ENCODE peak calls at places on chromosomes 3 and 15, in seven cellular contexts. One of them, this sample, is unnamed.

GRCh38 chr15:57797145-57797544 is 90.6 kb downstream of the POLR2M start:
- DNase-seq in mesendoderm: no peak
- DNase-seq in H9: no peak
- DNase-seq in mesenchymal stem cell: no peak
- DNase-seq in IMR-90: no peak
- DNase-seq in H1: no peak
- DNase-seq in trophoblast cell: no peak
- DNase-seq in this sample: no peak

GRCh38 chr15:98689431-98689861 is 41.1 kb downstream of the IGF1R start:
- DNase-seq in mesendoderm: no peak
- DNase-seq in H9: no peak
- DNase-seq in mesenchymal stem cell: peak
- DNase-seq in IMR-90: peak
- DNase-seq in H1: no peak
- DNase-seq in trophoblast cell: peak
- DNase-seq in this sample: no peak

GRCh38 chr3:39473452-39474125 is 6.1 kb downstream of the MOBP start:
- DNase-seq in mesendoderm: peak
- DNase-seq in H9: peak
- DNase-seq in mesenchymal stem cell: no peak
- DNase-seq in IMR-90: no peak
- DNase-seq in H1: no peak
- DNase-seq in trophoblast cell: peak
- DNase-seq in this sample: no peak

GRCh38 chr3:124873241-124873640 is 13.9 kb downstream of the ITGB5 start:
- DNase-seq in mesendoderm: peak
- DNase-seq in H9: no peak
- DNase-seq in mesenchymal stem cell: no peak
- DNase-seq in IMR-90: no peak
- DNase-seq in H1: no peak
- DNase-seq in trophoblast cell: no peak
- DNase-seq in this sample: no peak

GRCh38 chr3:14921811-14922705 is 25.3 kb upstream of the NR2C2 start:
- DNase-seq in mesendoderm: no peak
- DNase-seq in H9: no peak
- DNase-seq in mesenchymal stem cell: no peak
- DNase-seq in IMR-90: peak
- DNase-seq in H1: no peak
- DNase-seq in trophoblast cell: no peak
- DNase-seq in this sample: no peak

GRCh38 chr15:90901799-90902655 is 1.1 kb upstream of the MAN2A2 start:
- DNase-seq in mesendoderm: peak
- DNase-seq in H9: peak
- DNase-seq in mesenchymal stem cell: peak
- DNase-seq in IMR-90: peak
- DNase-seq in H1: peak
- DNase-seq in trophoblast cell: peak
- DNase-seq in this sample: peak

GRCh38 chr15:58387130-58387529 is 44.7 kb upstream of the LIPC start:
- DNase-seq in mesendoderm: no peak
- DNase-seq in H9: no peak
- DNase-seq in mesenchymal stem cell: peak
- DNase-seq in IMR-90: peak
- DNase-seq in H1: no peak
- DNase-seq in trophoblast cell: no peak
- DNase-seq in this sample: no peak

GRCh38 chr3:27423463-27423862 is 54.3 kb upstream of the NEK10 start:
- DNase-seq in mesendoderm: peak
- DNase-seq in H9: no peak
- DNase-seq in mesenchymal stem cell: peak
- DNase-seq in IMR-90: peak
- DNase-seq in H1: no peak
- DNase-seq in trophoblast cell: no peak
- DNase-seq in this sample: no peak

GRCh38 chr3:129383292-129383860 is 45.1 kb downstream of the EFCAB12 start:
- DNase-seq in mesendoderm: peak
- DNase-seq in H9: peak
- DNase-seq in mesenchymal stem cell: peak
- DNase-seq in IMR-90: peak
- DNase-seq in H1: peak
- DNase-seq in trophoblast cell: peak
- DNase-seq in this sample: peak

GRCh38 chr3:74532446-74532845 is 82.0 kb downstream of the CNTN3 start:
- DNase-seq in mesendoderm: peak
- DNase-seq in H9: no peak
- DNase-seq in mesenchymal stem cell: no peak
- DNase-seq in IMR-90: peak
- DNase-seq in H1: no peak
- DNase-seq in trophoblast cell: no peak
- DNase-seq in this sample: no peak

GRCh38 chr15:80411788-80412288 is 7.7 kb downstream of the ARNT2 start:
- DNase-seq in mesendoderm: no peak
- DNase-seq in H9: no peak
- DNase-seq in mesenchymal stem cell: no peak
- DNase-seq in IMR-90: no peak
- DNase-seq in H1: no peak
- DNase-seq in trophoblast cell: no peak
- DNase-seq in this sample: no peak

GRCh38 chr3:56971261-56971660 is 89.2 kb upstream of the SPATA12 start:
- DNase-seq in mesendoderm: no peak
- DNase-seq in H9: peak
- DNase-seq in mesenchymal stem cell: no peak
- DNase-seq in IMR-90: no peak
- DNase-seq in H1: no peak
- DNase-seq in trophoblast cell: no peak
- DNase-seq in this sample: no peak

GRCh38 chr3:48215019-48215418 is 8.3 kb upstream of the CAMP start:
- DNase-seq in mesendoderm: no peak
- DNase-seq in H9: no peak
- DNase-seq in mesenchymal stem cell: no peak
- DNase-seq in IMR-90: no peak
- DNase-seq in H1: no peak
- DNase-seq in trophoblast cell: no peak
- DNase-seq in this sample: no peak

GRCh38 chr3:14672588-14672987 is 2.4 kb upstream of the C3orf20 start:
- DNase-seq in mesendoderm: no peak
- DNase-seq in H9: no peak
- DNase-seq in mesenchymal stem cell: no peak
- DNase-seq in IMR-90: no peak
- DNase-seq in H1: no peak
- DNase-seq in trophoblast cell: no peak
- DNase-seq in this sample: no peak

GRCh38 chr3:97896547-97896946 is 74.7 kb downstream of the CRYBG3 start:
- DNase-seq in mesendoderm: peak
- DNase-seq in H9: no peak
- DNase-seq in mesenchymal stem cell: no peak
- DNase-seq in IMR-90: no peak
- DNase-seq in H1: no peak
- DNase-seq in trophoblast cell: no peak
- DNase-seq in this sample: no peak

GRCh38 chr3:74606987-74607386 is 7.5 kb downstream of the CNTN3 start:
- DNase-seq in mesendoderm: no peak
- DNase-seq in H9: no peak
- DNase-seq in mesenchymal stem cell: no peak
- DNase-seq in IMR-90: no peak
- DNase-seq in H1: no peak
- DNase-seq in trophoblast cell: no peak
- DNase-seq in this sample: no peak

GRCh38 chr15:43776718-43777292 is at the start of gene ELL3:
- DNase-seq in mesendoderm: peak
- DNase-seq in H9: peak
- DNase-seq in mesenchymal stem cell: no peak
- DNase-seq in IMR-90: peak
- DNase-seq in H1: no peak
- DNase-seq in trophoblast cell: peak
- DNase-seq in this sample: peak

GRCh38 chr15:60614862-60615771 is 136.2 kb upstream of the ICE2 start:
- DNase-seq in mesendoderm: peak
- DNase-seq in H9: peak
- DNase-seq in mesenchymal stem cell: no peak
- DNase-seq in IMR-90: no peak
- DNase-seq in H1: no peak
- DNase-seq in trophoblast cell: no peak
- DNase-seq in this sample: no peak

GRCh38 chr3:1998739-1999138 is 99.9 kb upstream of the CNTN4 start:
- DNase-seq in mesendoderm: no peak
- DNase-seq in H9: no peak
- DNase-seq in mesenchymal stem cell: no peak
- DNase-seq in IMR-90: no peak
- DNase-seq in H1: no peak
- DNase-seq in trophoblast cell: no peak
- DNase-seq in this sample: no peak

GRCh38 chr3:176906046-176906905 is 291.0 kb downstream of the TBL1XR1 start:
- DNase-seq in mesendoderm: no peak
- DNase-seq in H9: no peak
- DNase-seq in mesenchymal stem cell: peak
- DNase-seq in IMR-90: peak
- DNase-seq in H1: no peak
- DNase-seq in trophoblast cell: peak
- DNase-seq in this sample: no peak

GRCh38 chr15:65259367-65259781 is 27.3 kb downstream of the PARP16 start:
- DNase-seq in mesendoderm: no peak
- DNase-seq in H9: no peak
- DNase-seq in mesenchymal stem cell: no peak
- DNase-seq in IMR-90: no peak
- DNase-seq in H1: no peak
- DNase-seq in trophoblast cell: no peak
- DNase-seq in this sample: no peak

GRCh38 chr3:67460841-67461240 is 193.6 kb downstream of the SUCLG2 start:
- DNase-seq in mesendoderm: no peak
- DNase-seq in H9: no peak
- DNase-seq in mesenchymal stem cell: no peak
- DNase-seq in IMR-90: peak
- DNase-seq in H1: no peak
- DNase-seq in trophoblast cell: no peak
- DNase-seq in this sample: no peak

GRCh38 chr3:33173103-33173502 is 45.5 kb downstream of the SUSD5 start:
- DNase-seq in mesendoderm: no peak
- DNase-seq in H9: no peak
- DNase-seq in mesenchymal stem cell: no peak
- DNase-seq in IMR-90: no peak
- DNase-seq in H1: no peak
- DNase-seq in trophoblast cell: no peak
- DNase-seq in this sample: no peak

GRCh38 chr15:55576911-55577310 is 11.2 kb downstream of the PYGO1 start:
- DNase-seq in mesendoderm: peak
- DNase-seq in H9: no peak
- DNase-seq in mesenchymal stem cell: no peak
- DNase-seq in IMR-90: no peak
- DNase-seq in H1: no peak
- DNase-seq in trophoblast cell: no peak
- DNase-seq in this sample: no peak

GRCh38 chr15:55574096-55574495 is 14.0 kb downstream of the PYGO1 start:
- DNase-seq in mesendoderm: no peak
- DNase-seq in H9: no peak
- DNase-seq in mesenchymal stem cell: no peak
- DNase-seq in IMR-90: no peak
- DNase-seq in H1: no peak
- DNase-seq in trophoblast cell: no peak
- DNase-seq in this sample: no peak

GRCh38 chr15:55573224-55573623 is 14.9 kb downstream of the PYGO1 start:
- DNase-seq in mesendoderm: no peak
- DNase-seq in H9: no peak
- DNase-seq in mesenchymal stem cell: no peak
- DNase-seq in IMR-90: no peak
- DNase-seq in H1: no peak
- DNase-seq in trophoblast cell: no peak
- DNase-seq in this sample: no peak
- H4K8ac ChIP-seq in mesendoderm: no peak
- H4K8ac ChIP-seq in H9: no peak
- H4K8ac ChIP-seq in mesenchymal stem cell: no peak
- H4K8ac ChIP-seq in IMR-90: no peak
- H4K8ac ChIP-seq in H1: no peak
- H4K8ac ChIP-seq in trophoblast cell: no peak
- H4K8ac ChIP-seq in this sample: no peak

GRCh38 chr3:127770671-127771370 is 51.5 kb downstream of the MGLL start:
- DNase-seq in mesendoderm: no peak
- DNase-seq in H9: no peak
- DNase-seq in mesenchymal stem cell: peak
- DNase-seq in IMR-90: no peak
- DNase-seq in H1: no peak
- DNase-seq in trophoblast cell: no peak
- DNase-seq in this sample: no peak

GRCh38 chr3:127772776-127773751 is 49.3 kb downstream of the MGLL start:
- DNase-seq in mesendoderm: no peak
- DNase-seq in H9: no peak
- DNase-seq in mesenchymal stem cell: peak
- DNase-seq in IMR-90: no peak
- DNase-seq in H1: no peak
- DNase-seq in trophoblast cell: no peak
- DNase-seq in this sample: no peak

GRCh38 chr3:127771746-127772145 is 50.6 kb downstream of the MGLL start:
- DNase-seq in mesendoderm: no peak
- DNase-seq in H9: no peak
- DNase-seq in mesenchymal stem cell: no peak
- DNase-seq in IMR-90: no peak
- DNase-seq in H1: no peak
- DNase-seq in trophoblast cell: no peak
- DNase-seq in this sample: no peak

GRCh38 chr3:127773752-127774395 is 48.4 kb downstream of the MGLL start:
- DNase-seq in mesendoderm: no peak
- DNase-seq in H9: no peak
- DNase-seq in mesenchymal stem cell: no peak
- DNase-seq in IMR-90: no peak
- DNase-seq in H1: no peak
- DNase-seq in trophoblast cell: no peak
- DNase-seq in this sample: no peak

GRCh38 chr3:127772273-127772672 is 50.0 kb downstream of the MGLL start:
- DNase-seq in mesendoderm: no peak
- DNase-seq in H9: no peak
- DNase-seq in mesenchymal stem cell: no peak
- DNase-seq in IMR-90: no peak
- DNase-seq in H1: no peak
- DNase-seq in trophoblast cell: no peak
- DNase-seq in this sample: no peak
- H4K8ac ChIP-seq in mesendoderm: no peak
- H4K8ac ChIP-seq in H9: no peak
- H4K8ac ChIP-seq in mesenchymal stem cell: no peak
- H4K8ac ChIP-seq in IMR-90: peak
- H4K8ac ChIP-seq in H1: no peak
- H4K8ac ChIP-seq in trophoblast cell: no peak
- H4K8ac ChIP-seq in this sample: no peak

DNA sequence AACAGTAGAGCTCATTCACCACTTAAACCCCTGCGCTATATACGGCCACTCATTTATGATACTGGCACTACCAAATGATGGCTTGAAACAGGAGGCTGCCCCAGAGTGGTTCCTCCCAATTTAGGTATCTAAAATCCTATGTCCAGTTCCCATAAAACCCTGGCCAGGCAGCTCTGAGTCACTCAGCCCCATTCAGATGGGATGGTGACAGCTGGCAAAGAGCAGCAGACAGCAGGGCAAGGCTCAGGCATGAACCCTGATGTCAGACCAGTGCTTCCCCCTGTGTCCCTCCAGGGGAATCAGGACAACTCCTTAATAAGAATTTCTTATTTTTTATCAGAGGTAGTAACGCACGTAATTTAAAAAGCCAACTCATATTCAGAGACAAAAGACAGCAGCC is 77.2 kb upstream of the RNU6-1 start:
- DNase-seq in mesendoderm: no peak
- DNase-seq in H9: no peak
- DNase-seq in mesenchymal stem cell: peak
- DNase-seq in IMR-90: no peak
- DNase-seq in H1: no peak
- DNase-seq in trophoblast cell: no peak
- DNase-seq in this sample: no peak
- H4K8ac ChIP-seq in mesendoderm: no peak
- H4K8ac ChIP-seq in H9: no peak
- H4K8ac ChIP-seq in mesenchymal stem cell: peak
- H4K8ac ChIP-seq in IMR-90: no peak
- H4K8ac ChIP-seq in H1: no peak
- H4K8ac ChIP-seq in trophoblast cell: peak
- H4K8ac ChIP-seq in this sample: no peak

GRCh38 chr15:69530234-69530633 is 77.6 kb downstream of the RPLP1 start:
- DNase-seq in mesendoderm: no peak
- DNase-seq in H9: no peak
- DNase-seq in mesenchymal stem cell: no peak
- DNase-seq in IMR-90: no peak
- DNase-seq in H1: no peak
- DNase-seq in trophoblast cell: no peak
- DNase-seq in this sample: no peak
- H4K8ac ChIP-seq in mesendoderm: no peak
- H4K8ac ChIP-seq in H9: no peak
- H4K8ac ChIP-seq in mesenchymal stem cell: no peak
- H4K8ac ChIP-seq in IMR-90: no peak
- H4K8ac ChIP-seq in H1: no peak
- H4K8ac ChIP-seq in trophoblast cell: no peak
- H4K8ac ChIP-seq in this sample: no peak